ENCODE peak calls at places on chromosomes 12 and 14, in nine cellular contexts. G is A549, D is pancreas, N is heart left ventricle, Z is tibial artery, F is RWPE1, B is upper lobe of right lung, J is testis, L is coronary artery. M is an unnamed sample.
A peak's percentile ranks its signal among the peaks of the same experiment; 100 is the strongest.

GRCh38 chr12:18296201-18296908 is 35.0 kb downstream of the PIK3C2G start:
- DNase-seq in G (no peak), N (no peak), Z (no peak), L (no peak), B (no peak), J (no peak), F (no peak), D (no peak), M (no peak)

GRCh38 chr14:74015178-74015577 is 3.9 kb downstream of the ENTPD5 start:
- DNase-seq in Z (no peak), L (no peak), F (no peak), D (no peak), N (no peak), B (no peak), J (no peak), G (no peak), M (no peak)

GRCh38 chr12:44510510-44510909 is 365.6 kb downstream of the NELL2 start:
- DNase-seq in L (no peak), D (no peak), J (no peak), Z (no peak), F (no peak), G (no peak), B (no peak), N (no peak), M (no peak)

GRCh38 chr12:29073631-29074239 is 75.3 kb upstream of the FAR2 start:
- DNase-seq in F (peak; percentile 17), J (peak; percentile 19), L (no peak), N (no peak), G (peak; percentile 51), B (no peak), Z (no peak), D (no peak), M (no peak)

GRCh38 chr12:32917094-32917611 is 20.6 kb upstream of the PKP2 start:
- DNase-seq in J (no peak), D (no peak), L (no peak), G (no peak), F (peak; percentile 51), B (no peak), Z (no peak), N (no peak), M (no peak)

GRCh38 chr12:70719672-70720420 is 82.6 kb upstream of the PTPRB start:
- DNase-seq in F (peak; percentile 28), Z (no peak), D (no peak), B (peak; percentile 67), N (peak; percentile 39), J (peak; percentile 62), L (no peak), G (peak; percentile 13), M (peak; percentile 70)

GRCh38 chr12:94980577-94980976 is 22.9 kb downstream of the NDUFA12 start:
- DNase-seq in Z (no peak), F (no peak), J (no peak), N (no peak), D (no peak), L (no peak), G (peak; percentile 30), B (no peak), M (no peak)

GRCh38 chr12:94615284-94616216 is 34.8 kb downstream of the TMCC3 start:
- DNase-seq in N (peak; percentile 45), L (no peak), Z (no peak), B (no peak), F (peak; percentile 80), G (peak; percentile 61), J (peak; percentile 31), D (no peak), M (no peak)

GRCh38 chr12:102298022-102298421 is 100.4 kb upstream of the PMCH start:
- DNase-seq in J (no peak), N (no peak), Z (no peak), L (no peak), D (no peak), F (peak; percentile 8), G (peak; percentile 7), B (no peak), M (no peak)

GRCh38 chr14:51500776-51501175 is 150.9 kb upstream of the FRMD6 start:
- DNase-seq in Z (no peak), F (no peak), G (no peak), N (no peak), J (no peak), L (no peak), B (no peak), D (no peak), M (no peak)

GRCh38 chr12:118980407-118981014 is 830 bp upstream of the SRRM4 start:
- DNase-seq in L (no peak), B (no peak), D (peak; percentile 54), N (no peak), G (no peak), J (no peak), F (no peak), Z (no peak), M (peak; percentile 44)

GRCh38 chr12:57112492-57113294 is 1.5 kb upstream of the STAT6 start:
- DNase-seq in N (no peak), B (no peak), L (no peak), Z (no peak), F (no peak), D (no peak), G (no peak), J (peak; percentile 91), M (no peak)

GRCh38 chr14:93493054-93493453 is 62.3 kb downstream of the UNC79 start:
- DNase-seq in F (no peak), G (no peak), J (no peak), L (no peak), Z (no peak), B (no peak), N (no peak), D (no peak), M (no peak)

GRCh38 chr14:68018598-68018997 is 199.0 kb downstream of the RAD51B start:
- DNase-seq in F (no peak), G (no peak), L (no peak), Z (no peak), J (no peak), B (no peak), N (no peak), D (no peak), M (no peak)

GRCh38 chr12:913919-914718 is 35.4 kb downstream of the RAD52 start:
- DNase-seq in L (no peak), G (no peak), J (no peak), F (peak; percentile 85), N (no peak), D (no peak), Z (no peak), B (no peak), M (no peak)

GRCh38 chr14:46661728-46662127 is 10.1 kb upstream of the RPL10L start:
- DNase-seq in Z (no peak), J (no peak), B (no peak), F (no peak), L (no peak), G (peak; percentile 21), N (no peak), D (no peak), M (no peak)

GRCh38 chr12:12803186-12803585 is 10.0 kb upstream of the DDX47 start:
- DNase-seq in G (peak; percentile 98), D (no peak), J (peak; percentile 36), L (no peak), B (peak; percentile 81), N (peak; percentile 56), F (peak; percentile 97), Z (peak; percentile 76), M (no peak)

DNA sequence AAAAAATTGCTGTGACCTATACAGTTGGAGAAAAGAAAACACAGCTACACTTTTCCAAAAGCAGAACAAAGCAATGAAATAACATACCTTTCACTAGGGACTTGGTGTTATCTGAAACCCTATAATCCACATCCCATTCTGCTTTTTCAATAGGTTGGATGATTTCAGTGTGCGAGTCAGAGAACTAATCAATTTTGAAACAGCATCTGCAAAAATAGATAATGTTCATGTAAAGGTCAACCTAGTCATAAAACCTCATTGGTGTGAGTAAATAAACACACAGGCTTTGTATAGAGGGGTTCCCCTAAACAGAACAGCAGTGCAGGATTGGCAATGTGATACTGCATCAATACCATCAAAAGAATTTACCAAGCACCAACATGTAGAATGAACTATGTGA is 173.0 kb upstream of the G2E3 start:
- DNase-seq in D (no peak), L (no peak), B (no peak), F (no peak), Z (no peak), N (no peak), G (no peak), J (no peak), M (no peak)
- TF ChIP-seq CTCF in D (no peak), L (no peak), B (no peak), F (no peak), Z (no peak), N (no peak), G (no peak), J (no peak), M (no peak)

DNA sequence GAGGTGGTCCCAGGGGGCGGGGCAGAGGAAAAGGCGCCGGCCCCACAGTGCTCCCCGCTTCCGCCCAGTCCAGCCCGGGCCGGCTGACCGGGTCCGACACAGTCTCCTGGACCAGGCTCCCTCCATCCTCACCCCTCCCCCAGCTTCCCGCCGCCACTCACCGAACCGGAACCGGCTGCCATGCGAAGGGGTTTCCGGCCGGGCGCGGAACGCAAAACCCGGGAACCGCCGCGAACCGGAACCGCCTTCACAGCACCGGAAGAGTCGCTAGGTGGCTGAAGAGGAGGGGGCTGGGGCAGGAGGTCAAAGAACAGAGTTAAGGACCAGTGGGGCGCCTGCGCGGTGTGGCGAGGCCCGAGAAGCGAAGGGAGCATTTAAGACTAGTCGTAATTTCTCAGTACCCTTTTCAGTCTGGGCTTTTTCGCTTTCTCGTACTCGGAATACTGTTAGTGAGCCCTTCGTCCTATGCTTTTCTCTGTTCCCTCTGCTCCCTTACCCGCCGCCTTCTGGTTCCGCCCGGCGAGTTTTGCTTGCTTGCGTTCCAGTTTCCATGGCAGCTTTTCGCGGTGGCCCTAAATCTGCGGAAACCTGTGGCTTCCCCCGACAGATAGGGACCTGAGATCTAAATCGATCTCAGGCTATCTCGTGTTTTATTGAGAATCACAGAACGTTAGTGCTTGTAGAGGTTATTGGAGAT is at the start of gene SENP1:
- DNase-seq in N (peak; percentile 91), L (peak; percentile 93), F (peak; percentile 81), J (peak; percentile 92), G (peak; percentile 94), Z (peak; percentile 92), B (peak; percentile 96), D (peak; percentile 94), M (peak; percentile 88)
- TF ChIP-seq CTCF in N (no peak), L (no peak), F (no peak), J (no peak), G (no peak), Z (peak; percentile 38), B (peak; percentile 25), D (no peak), M (no peak)

DNA sequence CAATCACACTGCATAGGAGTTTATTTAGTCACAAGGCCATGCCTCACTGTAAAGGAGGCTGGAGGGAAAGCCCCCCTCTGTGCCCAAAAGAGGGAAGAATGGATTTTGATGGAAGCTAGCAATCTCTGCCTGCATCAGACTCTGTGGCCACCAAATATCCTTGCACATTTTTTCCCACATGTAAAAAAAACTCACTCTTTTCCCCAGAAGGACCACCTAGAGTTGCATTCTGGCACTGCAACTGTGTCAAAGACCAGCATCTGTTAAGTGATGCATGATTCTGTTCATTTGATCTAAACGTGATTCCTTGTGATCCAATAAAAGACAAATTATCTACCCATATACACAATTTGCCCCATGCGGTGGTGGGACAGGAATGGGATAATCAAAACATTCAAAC is 8.0 kb downstream of the RHOJ start:
- DNase-seq in F (no peak), D (no peak), J (no peak), Z (no peak), B (no peak), L (no peak), G (no peak), N (no peak), M (no peak)
- TF ChIP-seq CTCF in F (no peak), D (no peak), J (no peak), Z (no peak), B (no peak), L (no peak), G (no peak), N (no peak), M (peak; percentile 38)

GRCh38 chr12:31519525-31519924 is 71.4 kb downstream of the DENND5B start:
- DNase-seq in L (no peak), N (no peak), B (no peak), D (no peak), Z (no peak), F (no peak), J (no peak), G (no peak), M (no peak)
- TF ChIP-seq CTCF in L (no peak), N (no peak), B (no peak), D (no peak), Z (no peak), F (no peak), J (no peak), G (no peak), M (no peak)